ENCODE peak calls at places on chromosomes 5 and 9, in five cellular contexts. X, W, T, I and E are unnamed samples.
A peak's percentile ranks its signal among the peaks of the same experiment; 100 is the strongest.

GRCh38 chr9:5041390-5042115 is 56.5 kb downstream of the JAK2 start:
- DNase-seq in X (no peak), W (no peak), T (no peak), I (no peak), E (no peak)

GRCh38 chr5:38940230-38940858 is 94.5 kb downstream of the OSMR start:
- DNase-seq in X (no peak), W (no peak), T (no peak), I (no peak), E (no peak)

GRCh38 chr9:93184439-93185221 is 691 bp downstream of the WNK2 start:
- DNase-seq in X (no peak), W (no peak), T (no peak), I (no peak), E (no peak)

GRCh38 chr5:140358738-140359310 is 1.2 kb upstream of the SLC4A9 start:
- DNase-seq in X (no peak), W (no peak), T (no peak), I (no peak), E (no peak)

GRCh38 chr9:2039294-2040180 is 24.4 kb downstream of the SMARCA2 start:
- DNase-seq in X (no peak), W (no peak), T (no peak), I (no peak), E (no peak)

GRCh38 chr9:34623386-34624235 is 3.3 kb upstream of the DCTN3 start:
- DNase-seq in X (no peak), W (no peak), T (no peak), I (no peak), E (no peak)

GRCh38 chr5:172008689-172009141 is 2.3 kb upstream of the FBXW11 start:
- DNase-seq in X (no peak), W (no peak), T (no peak), I (no peak), E (no peak)

GRCh38 chr9:88174324-88174723 is 36.0 kb upstream of the SPATA31C2 start:
- DNase-seq in X (no peak), W (no peak), T (no peak), I (no peak), E (no peak)

GRCh38 chr9:89877051-89878002 is 272.5 kb downstream of the GADD45G start:
- DNase-seq in X (no peak), W (no peak), T (no peak), I (no peak), E (no peak)

GRCh38 chr5:157745041-157745456 is 1.5 kb downstream of the LSM11 start:
- DNase-seq in X (no peak), W (no peak), T (no peak), I (no peak), E (no peak)

GRCh38 chr5:54785729-54786548 is 199.5 kb downstream of the ESM1 start:
- DNase-seq in X (no peak), W (no peak), T (no peak), I (peak; percentile 23), E (no peak)

GRCh38 chr9:124694394-124695279 is 76.5 kb downstream of the NR6A1 start:
- DNase-seq in X (no peak), W (no peak), T (no peak), I (no peak), E (no peak)

GRCh38 chr9:68585034-68585761 is 44.5 kb upstream of the TMEM252 start:
- DNase-seq in X (no peak), W (no peak), T (no peak), I (no peak), E (no peak)

GRCh38 chr5:69493235-69493925 is 790 bp downstream of the OCLN start:
- DNase-seq in X (no peak), W (no peak), T (no peak), I (no peak), E (no peak)

GRCh38 chr9:135612437-135612836 is 26.9 kb downstream of the GLT6D1 start:
- DNase-seq in X (no peak), W (no peak), T (no peak), I (no peak), E (no peak)